ENCODE peak calls at places on chromosomes 3 and 15, in seven cellular contexts. One of them, this sample, is unnamed.

GRCh38 chr3:166444756-166445155 is 607.5 kb upstream of the BCHE start:
- DNase-seq in prostate gland: peak
- DNase-seq in transverse colon: no peak
- DNase-seq in A549: no peak
- DNase-seq in right lobe of liver: no peak
- DNase-seq in GM12892: no peak
- DNase-seq in heart left ventricle: no peak
- DNase-seq in this sample: no peak

GRCh38 chr15:89664441-89664840 is 9.2 kb upstream of the KIF7 start:
- DNase-seq in A549: no peak
- DNase-seq in transverse colon: no peak
- DNase-seq in heart left ventricle: no peak
- DNase-seq in right lobe of liver: no peak
- DNase-seq in prostate gland: no peak
- DNase-seq in GM12892: no peak
- DNase-seq in this sample: no peak

GRCh38 chr15:77537006-77537405 is 95.7 kb downstream of the LINGO1 start:
- DNase-seq in prostate gland: no peak
- DNase-seq in A549: no peak
- DNase-seq in transverse colon: no peak
- DNase-seq in heart left ventricle: no peak
- DNase-seq in GM12892: no peak
- DNase-seq in right lobe of liver: no peak
- DNase-seq in this sample: no peak

GRCh38 chr15:83207622-83208356 is at the start of gene HDGFL3:
- DNase-seq in right lobe of liver: no peak
- DNase-seq in heart left ventricle: peak
- DNase-seq in transverse colon: peak
- DNase-seq in A549: peak
- DNase-seq in prostate gland: peak
- DNase-seq in GM12892: peak
- DNase-seq in this sample: peak

GRCh38 chr15:25441111-25441510 is 2.3 kb upstream of the UBE3A start:
- DNase-seq in prostate gland: no peak
- DNase-seq in heart left ventricle: no peak
- DNase-seq in right lobe of liver: no peak
- DNase-seq in GM12892: no peak
- DNase-seq in A549: no peak
- DNase-seq in transverse colon: no peak
- DNase-seq in this sample: no peak

GRCh38 chr3:108406661-108407206 is 103.7 kb downstream of the MYH15 start:
- DNase-seq in transverse colon: peak
- DNase-seq in A549: peak
- DNase-seq in heart left ventricle: no peak
- DNase-seq in GM12892: no peak
- DNase-seq in right lobe of liver: no peak
- DNase-seq in prostate gland: peak
- DNase-seq in this sample: peak

GRCh38 chr15:62060896-62061280 is 641 bp upstream of the VPS13C start:
- DNase-seq in transverse colon: no peak
- DNase-seq in GM12892: no peak
- DNase-seq in prostate gland: no peak
- DNase-seq in heart left ventricle: no peak
- DNase-seq in right lobe of liver: no peak
- DNase-seq in A549: no peak
- DNase-seq in this sample: no peak

GRCh38 chr3:69541823-69542264 is 156.0 kb upstream of the FRMD4B start:
- DNase-seq in GM12892: peak
- DNase-seq in heart left ventricle: peak
- DNase-seq in prostate gland: no peak
- DNase-seq in right lobe of liver: no peak
- DNase-seq in A549: no peak
- DNase-seq in transverse colon: no peak
- DNase-seq in this sample: no peak

GRCh38 chr15:40137907-40138570 is 22.8 kb upstream of the BUB1B start:
- DNase-seq in GM12892: no peak
- DNase-seq in transverse colon: no peak
- DNase-seq in right lobe of liver: no peak
- DNase-seq in A549: no peak
- DNase-seq in prostate gland: no peak
- DNase-seq in heart left ventricle: no peak
- DNase-seq in this sample: no peak

GRCh38 chr15:81337713-81338157 is 13.8 kb upstream of the STARD5 start:
- DNase-seq in right lobe of liver: no peak
- DNase-seq in transverse colon: no peak
- DNase-seq in GM12892: no peak
- DNase-seq in heart left ventricle: no peak
- DNase-seq in prostate gland: no peak
- DNase-seq in A549: no peak
- DNase-seq in this sample: no peak

DNA sequence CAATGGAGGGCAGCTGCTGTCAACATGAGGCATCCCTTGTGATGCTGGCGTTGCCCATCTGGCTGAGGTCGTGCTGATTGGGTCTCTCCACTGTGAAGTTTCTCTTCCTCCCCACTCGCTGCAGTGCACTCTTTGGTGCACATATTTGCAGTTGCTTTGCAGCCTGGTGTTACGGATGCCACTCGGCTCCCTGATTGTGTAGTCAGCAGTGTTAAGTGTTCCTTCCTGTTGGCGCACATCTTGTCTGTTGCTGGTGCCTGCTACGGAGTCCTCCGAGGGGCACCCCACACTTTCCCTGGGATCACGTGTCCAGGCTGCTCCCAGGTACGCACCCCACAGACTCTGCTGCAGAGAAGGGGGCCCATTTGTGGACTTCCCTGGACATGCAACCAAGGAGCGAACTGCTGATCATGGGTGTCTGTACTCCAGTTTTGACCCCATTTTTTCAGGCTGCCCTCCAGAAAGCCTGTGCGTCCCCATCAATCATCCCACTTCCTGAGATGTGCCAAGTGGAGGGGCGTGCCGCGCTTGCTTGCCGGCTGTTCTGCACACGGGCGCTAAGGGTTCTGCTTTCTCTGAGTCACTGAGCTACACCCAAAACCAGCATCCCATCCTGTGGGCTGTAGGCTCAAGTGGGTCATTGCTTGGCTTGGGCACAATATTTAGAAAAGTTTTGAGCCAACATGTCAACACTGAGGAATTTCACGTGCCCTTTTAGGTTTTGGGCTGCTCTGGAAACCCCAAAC is 98.6 kb downstream of the FBLN2 start:
- DNase-seq in prostate gland: no peak
- DNase-seq in heart left ventricle: no peak
- DNase-seq in right lobe of liver: no peak
- DNase-seq in transverse colon: no peak
- DNase-seq in A549: no peak
- DNase-seq in GM12892: no peak
- DNase-seq in this sample: peak
- TF ChIP-seq POLR2A in prostate gland: no peak
- TF ChIP-seq POLR2A in heart left ventricle: no peak
- TF ChIP-seq POLR2A in right lobe of liver: no peak
- TF ChIP-seq POLR2A in transverse colon: no peak
- TF ChIP-seq POLR2A in A549: no peak
- TF ChIP-seq POLR2A in GM12892: no peak
- TF ChIP-seq POLR2A in this sample: no peak

DNA sequence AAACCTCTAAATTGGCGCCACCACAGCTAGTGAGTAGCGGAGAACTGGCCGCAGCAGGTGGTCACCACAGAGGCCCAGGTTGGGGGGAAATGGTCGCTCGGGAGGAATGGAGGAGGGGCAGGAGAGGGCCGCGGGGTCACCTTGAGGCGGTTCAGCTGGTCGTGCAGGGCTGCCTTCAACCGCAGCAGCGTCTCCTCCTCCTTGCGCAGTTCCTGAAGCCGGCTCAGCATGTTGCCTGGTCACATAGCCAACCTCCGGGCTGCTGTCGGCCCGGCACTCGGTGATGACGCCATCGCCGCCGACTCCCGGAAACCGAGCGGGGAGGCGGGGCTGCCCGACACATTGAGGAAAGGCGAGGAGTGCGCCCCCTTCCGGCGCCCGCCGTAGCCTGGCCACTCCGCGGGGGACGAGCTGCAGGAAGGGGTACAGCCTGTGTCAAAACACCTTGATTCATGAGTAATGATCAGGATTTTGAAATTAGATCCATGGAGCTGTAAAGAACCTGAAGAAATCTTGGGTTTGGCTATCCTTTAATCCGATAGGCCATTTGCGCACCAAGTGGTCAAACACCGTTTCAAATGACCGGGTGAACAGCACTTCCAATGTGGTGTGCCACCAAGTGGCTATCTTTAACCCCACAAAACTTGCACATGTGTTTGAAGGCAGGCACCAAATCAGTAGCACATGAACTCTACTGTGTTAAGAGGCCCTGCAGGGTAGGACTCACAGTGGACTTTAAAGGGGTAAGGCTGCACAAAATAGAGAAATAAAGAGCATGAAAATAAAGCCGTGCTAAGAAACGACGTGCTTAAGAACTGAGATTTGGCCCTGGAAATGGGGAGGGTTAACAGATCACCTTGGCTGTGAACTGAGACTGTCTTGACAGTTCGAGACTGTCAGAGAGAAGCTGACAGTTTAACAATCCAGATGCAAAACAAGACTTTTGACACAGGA is at the start of gene SNAPC5:
- DNase-seq in right lobe of liver: peak
- DNase-seq in A549: peak
- DNase-seq in GM12892: peak
- DNase-seq in prostate gland: peak
- DNase-seq in heart left ventricle: peak
- DNase-seq in transverse colon: peak
- DNase-seq in this sample: peak
- TF ChIP-seq POLR2A in right lobe of liver: peak
- TF ChIP-seq POLR2A in A549: peak
- TF ChIP-seq POLR2A in GM12892: peak
- TF ChIP-seq POLR2A in prostate gland: peak
- TF ChIP-seq POLR2A in heart left ventricle: no peak
- TF ChIP-seq POLR2A in transverse colon: peak
- TF ChIP-seq POLR2A in this sample: peak

DNA sequence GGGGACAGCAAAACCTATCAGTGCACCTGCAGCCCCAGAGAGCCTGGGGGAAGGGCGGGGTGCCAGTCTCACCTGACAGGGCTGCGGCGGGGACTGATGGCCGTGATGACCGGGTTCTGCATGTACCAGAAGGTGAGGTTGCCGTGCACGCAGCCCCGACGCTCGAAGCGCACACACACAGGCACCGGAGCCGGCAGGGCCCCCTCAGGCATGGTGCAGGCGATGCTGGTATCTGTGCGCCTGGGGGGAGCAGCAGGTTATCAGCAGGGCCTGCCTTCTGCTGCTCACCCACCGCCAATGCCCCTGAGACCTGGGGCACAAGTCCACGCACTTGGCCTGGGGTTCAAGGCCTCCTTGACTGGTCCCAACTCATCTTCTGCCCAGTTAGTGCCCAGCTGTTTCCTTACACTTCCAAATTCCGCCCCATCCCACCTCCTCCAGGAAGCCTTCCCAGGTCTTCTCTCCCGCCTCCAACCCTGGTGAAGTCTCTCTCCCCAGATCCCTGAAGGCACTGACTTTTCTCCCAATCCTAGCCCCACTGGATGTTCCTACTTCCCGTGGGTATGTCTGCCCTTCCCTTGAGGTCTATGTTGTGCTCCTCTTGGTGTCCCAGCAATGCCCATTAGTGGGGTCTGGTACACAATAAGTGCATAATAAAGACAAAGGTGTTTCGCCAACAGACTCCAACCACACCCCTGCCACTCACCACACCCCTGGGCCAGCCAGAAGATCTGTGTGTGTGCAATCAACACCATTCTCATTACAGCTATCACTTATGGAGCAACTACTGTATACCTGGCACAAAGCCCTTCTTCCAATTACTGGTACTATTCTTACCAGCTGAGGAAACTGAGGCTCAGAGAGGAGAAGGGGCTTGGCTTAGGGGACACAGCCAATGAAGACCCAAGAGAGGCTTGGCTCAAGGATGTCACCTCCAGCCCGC is 28.9 kb downstream of the H1-8 start:
- DNase-seq in GM12892: no peak
- DNase-seq in right lobe of liver: no peak
- DNase-seq in heart left ventricle: no peak
- DNase-seq in prostate gland: no peak
- DNase-seq in A549: no peak
- DNase-seq in transverse colon: no peak
- DNase-seq in this sample: no peak
- TF ChIP-seq POLR2A in GM12892: no peak
- TF ChIP-seq POLR2A in right lobe of liver: no peak
- TF ChIP-seq POLR2A in heart left ventricle: no peak
- TF ChIP-seq POLR2A in prostate gland: no peak
- TF ChIP-seq POLR2A in A549: no peak
- TF ChIP-seq POLR2A in transverse colon: no peak
- TF ChIP-seq POLR2A in this sample: no peak

GRCh38 chr3:125140817-125141595 is 71.5 kb downstream of the SLC12A8 start:
- DNase-seq in A549: no peak
- DNase-seq in GM12892: no peak
- DNase-seq in right lobe of liver: no peak
- DNase-seq in transverse colon: no peak
- DNase-seq in heart left ventricle: no peak
- DNase-seq in prostate gland: no peak
- DNase-seq in this sample: no peak
- TF ChIP-seq POLR2A in A549: no peak
- TF ChIP-seq POLR2A in GM12892: no peak
- TF ChIP-seq POLR2A in right lobe of liver: no peak
- TF ChIP-seq POLR2A in transverse colon: no peak
- TF ChIP-seq POLR2A in heart left ventricle: no peak
- TF ChIP-seq POLR2A in prostate gland: no peak
- TF ChIP-seq POLR2A in this sample: no peak

GRCh38 chr3:117527346-117527745 is 817.8 kb downstream of the TUSC7 start:
- DNase-seq in prostate gland: no peak
- DNase-seq in right lobe of liver: no peak
- DNase-seq in heart left ventricle: no peak
- DNase-seq in A549: no peak
- DNase-seq in transverse colon: no peak
- DNase-seq in GM12892: no peak
- DNase-seq in this sample: no peak
- TF ChIP-seq POLR2A in prostate gland: no peak
- TF ChIP-seq POLR2A in right lobe of liver: no peak
- TF ChIP-seq POLR2A in heart left ventricle: no peak
- TF ChIP-seq POLR2A in A549: no peak
- TF ChIP-seq POLR2A in transverse colon: no peak
- TF ChIP-seq POLR2A in GM12892: no peak
- TF ChIP-seq POLR2A in this sample: no peak